ENCODE peak calls at places on chromosomes 16 and 17, in five cellular contexts. J, Y, S, U and L are unnamed samples.

GRCh38 chr17:59129814-59130213 is 23.1 kb upstream of the TRIM37 start:
- DNase-seq in J (no peak), Y (no peak), S (no peak), U (no peak), L (no peak)

GRCh38 chr16:86697715-86698114 is 119.4 kb downstream of the FOXL1 start:
- DNase-seq in J (no peak), Y (peak), S (no peak), U (no peak), L (no peak)

GRCh38 chr17:55726440-55726839 is 3.8 kb upstream of the TMEM100 start:
- DNase-seq in J (no peak), Y (peak), S (no peak), U (no peak), L (peak)

GRCh38 chr16:78444-79145 is 570 bp downstream of the MPG start:
- DNase-seq in J (no peak), Y (peak), S (peak), U (peak), L (no peak)

GRCh38 chr17:37458805-37459204 is 30.9 kb upstream of the DUSP14 start:
- DNase-seq in J (no peak), Y (peak), S (no peak), U (no peak), L (no peak)

GRCh38 chr17:80786470-80786869 is 205.2 kb upstream of the CHMP6 start:
- DNase-seq in J (no peak), Y (no peak), S (no peak), U (no peak), L (no peak)

GRCh38 chr17:75654176-75654575 is 12.8 kb downstream of the RECQL5 start:
- DNase-seq in J (no peak), Y (no peak), S (no peak), U (no peak), L (no peak)

GRCh38 chr16:67862623-67863583 is 9.9 kb upstream of the EDC4 start:
- DNase-seq in J (no peak), Y (peak), S (no peak), U (no peak), L (no peak)

GRCh38 chr16:81478876-81479496 is 34.4 kb downstream of the CMIP start:
- DNase-seq in J (no peak), Y (no peak), S (no peak), U (no peak), L (no peak)

GRCh38 chr16:3101841-3102470 is 2.9 kb upstream of the ZSCAN10 start:
- DNase-seq in J (no peak), Y (peak), S (peak), U (no peak), L (no peak)

GRCh38 chr17:10646393-10646990 is 10.6 kb downstream of the MYH3 start:
- DNase-seq in J (peak), Y (peak), S (peak), U (peak), L (peak)

GRCh38 chr16:89505204-89506112 is 2.7 kb upstream of the SPG7 start:
- DNase-seq in J (peak), Y (peak), S (peak), U (no peak), L (peak)

GRCh38 chr17:16288860-16289571 is 64.3 kb downstream of the CENPV start:
- DNase-seq in J (no peak), Y (no peak), S (no peak), U (no peak), L (no peak)

GRCh38 chr17:37064956-37065355 is 116.2 kb downstream of the AATF start:
- DNase-seq in J (no peak), Y (no peak), S (no peak), U (no peak), L (no peak)

GRCh38 chr17:79841369-79842135 is 2.3 kb upstream of the CBX4 start:
- DNase-seq in J (no peak), Y (no peak), S (peak), U (no peak), L (no peak)

GRCh38 chr16:81786321-81786720 is 7.2 kb downstream of the PLCG2 start:
- DNase-seq in J (no peak), Y (no peak), S (no peak), U (no peak), L (peak)

GRCh38 chr17:76506408-76507328 is 5.4 kb upstream of the RHBDF2 start:
- DNase-seq in J (peak), Y (peak), S (peak), U (peak), L (peak)

GRCh38 chr16:49003022-49003421 is 278.6 kb downstream of the CBLN1 start:
- DNase-seq in J (no peak), Y (no peak), S (no peak), U (no peak), L (no peak)